ENCODE peak calls at places on chromosome X, in nine cellular contexts. Q is stimulated activated CD8-positive, alpha-beta memory T cell treated with anti-CD3 and anti-CD28 coated beads, Interleukin-15, amount 100 ng/mL, for 48 hours; D is OCI-LY7; R is Panc1; U is lung; X is right atrium auricular region; Y is stimulated activated CD4-positive, alpha-beta T cell treated with anti-CD3 and anti-CD28 coated beads, Interleukin-4, amount 100 ng/mL, for 1 hour; W is mesothelial cell of epicardium; A is heart right ventricle. T is an unnamed sample.

GRCh38 chrX:84197550-84197949 is 9.6 kb upstream of the RPS6KA6 start:
- DNase-seq in Q (no peak), X (no peak), U (no peak), R (no peak), Y (no peak), W (no peak), D (no peak), A (no peak), T (no peak)

GRCh38 chrX:107324493-107325310 is 118.3 kb downstream of the DNAAF6 start:
- DNase-seq in Y (no peak), W (peak; percentile 76), U (no peak), Q (no peak), D (peak; percentile 14), A (peak; percentile 3), X (no peak), R (no peak), T (no peak)

GRCh38 chrX:13662537-13662841 is 9.5 kb downstream of the TCEANC start:
- DNase-seq in Q (no peak), A (no peak), R (no peak), D (no peak), X (no peak), Y (no peak), W (no peak), U (no peak), T (no peak)

GRCh38 chrX:154987940-154988339 is 34.6 kb downstream of the F8 start:
- DNase-seq in Q (no peak), R (no peak), X (no peak), U (no peak), Y (no peak), A (no peak), D (no peak), W (no peak), T (no peak)

GRCh38 chrX:151488677-151489076 is 74.8 kb upstream of the PASD1 start:
- DNase-seq in A (no peak), R (no peak), D (peak; percentile 2), Y (peak; percentile 3), X (no peak), W (no peak), U (no peak), Q (no peak), T (no peak)

GRCh38 chrX:97529801-97530200 is 646.1 kb downstream of the RPA4 start:
- DNase-seq in W (no peak), U (no peak), D (no peak), A (no peak), R (no peak), Q (no peak), Y (no peak), X (no peak), T (no peak)

GRCh38 chrX:39398973-39399268 is 597.7 kb downstream of the MID1IP1 start:
- DNase-seq in U (no peak), W (no peak), X (no peak), Q (no peak), A (no peak), Y (no peak), D (no peak), R (no peak), T (no peak)

GRCh38 chrX:13128104-13128503 is 83.7 kb upstream of the FAM9C start:
- DNase-seq in U (no peak), Y (no peak), Q (no peak), R (no peak), D (no peak), W (no peak), X (no peak), A (no peak), T (no peak)

GRCh38 chrX:79366888-79367749 is at the start of gene ITM2A:
- DNase-seq in A (peak; percentile 32), W (peak; percentile 46), Y (peak; percentile 64), X (peak; percentile 63), Q (peak; percentile 47), R (no peak), U (no peak), D (no peak), T (no peak)

GRCh38 chrX:110086916-110087484 is 84.1 kb downstream of the TMEM164 start:
- DNase-seq in X (no peak), Y (no peak), R (peak; percentile 70), W (no peak), D (no peak), Q (no peak), A (no peak), U (no peak), T (peak; percentile 76)

GRCh38 chrX:23660766-23661132 is 6.5 kb upstream of the PRDX4 start:
- DNase-seq in D (no peak), Q (no peak), R (no peak), Y (no peak), U (no peak), A (no peak), W (no peak), X (no peak), T (no peak)

GRCh38 chrX:54821310-54821709 is 13.8 kb downstream of the MAGED2 start:
- DNase-seq in X (no peak), U (no peak), A (no peak), D (no peak), W (no peak), R (no peak), Q (no peak), Y (no peak), T (no peak)

GRCh38 chrX:34619920-34620319 is 37.2 kb downstream of the TMEM47 start:
- DNase-seq in Q (no peak), X (no peak), U (no peak), A (no peak), W (no peak), R (no peak), Y (no peak), D (no peak), T (no peak)

T was measured in AG04450.